ENCODE peak calls at places on chromosome 7, in ten cellular contexts. G is OCI-LY7; Q is CD8-positive, alpha-beta T cell; N is stomach; B is neural progenitor cell; J is upper lobe of right lung; T is endodermal cell; V is brain microvascular endothelial cell; Y is CD4-positive, alpha-beta memory T cell; K is lung. U is an unnamed sample.

GRCh38 chr7:124843336-124843735 is 77.7 kb upstream of the GPR37 start:
- DNase-seq in G (no peak), Q (no peak), N (no peak), B (no peak), J (no peak), T (no peak), V (no peak), Y (no peak), K (no peak), U (no peak)

GRCh38 chr7:47478017-47478344 is 103.9 kb downstream of the TNS3 start:
- DNase-seq in G (no peak), Q (no peak), N (no peak), B (no peak), J (peak; percentile 90), T (no peak), V (no peak), Y (no peak), K (no peak), U (no peak)

GRCh38 chr7:31007634-31008033 is 43.9 kb downstream of the GHRHR start:
- DNase-seq in G (no peak), Q (no peak), N (no peak), B (no peak), J (no peak), T (no peak), V (no peak), Y (no peak), K (no peak), U (no peak)

GRCh38 chr7:8205572-8205971 is 56.4 kb downstream of the ICA1 start:
- DNase-seq in G (no peak), Q (no peak), N (no peak), B (no peak), J (no peak), T (no peak), V (no peak), Y (no peak), K (no peak), U (no peak)

GRCh38 chr7:602341-603141 is 82.9 kb upstream of the PDGFA start:
- DNase-seq in G (no peak), Q (no peak), N (no peak), B (no peak), J (peak; percentile 85), T (peak; percentile 59), V (no peak), Y (no peak), K (no peak), U (no peak)

GRCh38 chr7:155002411-155003214 is at the start of gene PAXIP1:
- DNase-seq in G (peak; percentile 76), Q (peak; percentile 17), N (peak; percentile 50), B (peak; percentile 92), J (peak; percentile 76), T (peak; percentile 79), V (no peak), Y (peak; percentile 83), K (no peak), U (no peak)

GRCh38 chr7:71454981-71455380 is 323.0 kb downstream of the GALNT17 start:
- DNase-seq in G (no peak), Q (no peak), N (no peak), B (no peak), J (no peak), T (no peak), V (no peak), Y (no peak), K (no peak), U (no peak)

GRCh38 chr7:66198461-66198860 is 6.7 kb upstream of the TPST1 start:
- DNase-seq in G (no peak), Q (no peak), N (no peak), B (no peak), J (no peak), T (peak; percentile 50), V (no peak), Y (no peak), K (no peak), U (no peak)

GRCh38 chr7:158275711-158276413 is 311.8 kb downstream of the PTPRN2 start:
- DNase-seq in G (no peak), Q (no peak), N (no peak), B (no peak), J (peak; percentile 42), T (no peak), V (no peak), Y (no peak), K (no peak), U (no peak)

GRCh38 chr7:73628504-73628903 is 4.2 kb upstream of the MLXIPL start:
- DNase-seq in G (no peak), Q (no peak), N (no peak), B (no peak), J (no peak), T (no peak), V (no peak), Y (no peak), K (no peak), U (no peak)

GRCh38 chr7:95755277-95755934 is 16.9 kb upstream of the DYNC1I1 start:
- DNase-seq in G (no peak), Q (no peak), N (no peak), B (no peak), J (no peak), T (no peak), V (no peak), Y (no peak), K (no peak), U (no peak)

GRCh38 chr7:100835903-100836811 is 8.8 kb upstream of the EPHB4 start:
- DNase-seq in G (no peak), Q (no peak), N (peak; percentile 64), B (peak; percentile 94), J (peak; percentile 80), T (peak; percentile 96), V (no peak), Y (no peak), K (no peak), U (no peak)

GRCh38 chr7:26343320-26343832 is 51.7 kb downstream of the SNX10 start:
- DNase-seq in G (no peak), Q (no peak), N (no peak), B (no peak), J (no peak), T (no peak), V (no peak), Y (no peak), K (no peak), U (no peak)

GRCh38 chr7:16637279-16637795 is 8.2 kb downstream of the ANKMY2 start:
- DNase-seq in G (no peak), Q (no peak), N (no peak), B (no peak), J (no peak), T (no peak), V (no peak), Y (no peak), K (no peak), U (no peak)

GRCh38 chr7:2107386-2108085 is 125.2 kb downstream of the MAD1L1 start:
- DNase-seq in G (no peak), Q (no peak), N (no peak), B (no peak), J (no peak), T (no peak), V (peak; percentile 18), Y (no peak), K (no peak), U (no peak)

GRCh38 chr7:2105917-2106316 is 126.8 kb downstream of the MAD1L1 start:
- DNase-seq in G (peak; percentile 16), Q (no peak), N (no peak), B (no peak), J (no peak), T (peak; percentile 86), V (no peak), Y (no peak), K (no peak), U (no peak)

GRCh38 chr7:2105280-2105679 is 127.5 kb downstream of the MAD1L1 start:
- DNase-seq in G (no peak), Q (no peak), N (no peak), B (no peak), J (no peak), T (no peak), V (no peak), Y (no peak), K (no peak), U (no peak)

GRCh38 chr7:2106506-2106905 is 126.2 kb downstream of the MAD1L1 start:
- DNase-seq in G (no peak), Q (no peak), N (no peak), B (no peak), J (no peak), T (peak; percentile 63), V (no peak), Y (no peak), K (no peak), U (no peak)

GRCh38 chr7:2106920-2107319 is 125.8 kb downstream of the MAD1L1 start:
- DNase-seq in G (no peak), Q (no peak), N (no peak), B (peak; percentile 44), J (no peak), T (peak; percentile 72), V (peak; percentile 20), Y (no peak), K (no peak), U (no peak)
- H3K27ac ChIP-seq in G (no peak overlapping the region), Q (no peak overlapping the region), N (no peak overlapping the region), B (no peak overlapping the region), J (no peak overlapping the region), T (peak overlapping the region; percentile 97), V (no peak overlapping the region), Y (no peak overlapping the region), K (no peak overlapping the region), U (no peak overlapping the region)

GRCh38 chr7:107661081-107661864 is 645 bp downstream of the SLC26A4 start:
- DNase-seq in G (no peak), Q (no peak), N (peak; percentile 71), B (peak; percentile 81), J (peak; percentile 78), T (peak; percentile 89), V (no peak), Y (peak; percentile 30), K (peak; percentile 47), U (no peak)
- H3K36me3 ChIP-seq in G (no peaks in the 10 kb centered on the region), Q (no peaks in the 10 kb centered on the region), N (no peaks in the 10 kb centered on the region), B (no peaks in the 10 kb centered on the region), J (no peaks in the 10 kb centered on the region), T (no peaks in the 10 kb centered on the region), V (no peaks in the 10 kb centered on the region), Y (no peaks in the 10 kb centered on the region), K (no peaks in the 10 kb centered on the region), U (no peaks in the 10 kb centered on the region)

GRCh38 chr7:116540743-116541142 is 15.9 kb downstream of the CAV1 start:
- DNase-seq in G (no peak), Q (no peak), N (no peak), B (no peak), J (no peak), T (no peak), V (no peak), Y (no peak), K (no peak), U (no peak)
- H3K27ac ChIP-seq in G (no peak overlapping the region), Q (no peak overlapping the region), N (no peak overlapping the region), B (no peak overlapping the region), J (no peak overlapping the region), T (no peak overlapping the region), V (no peak overlapping the region), Y (no peak overlapping the region), K (no peak overlapping the region), U (no peak overlapping the region)

DNA sequence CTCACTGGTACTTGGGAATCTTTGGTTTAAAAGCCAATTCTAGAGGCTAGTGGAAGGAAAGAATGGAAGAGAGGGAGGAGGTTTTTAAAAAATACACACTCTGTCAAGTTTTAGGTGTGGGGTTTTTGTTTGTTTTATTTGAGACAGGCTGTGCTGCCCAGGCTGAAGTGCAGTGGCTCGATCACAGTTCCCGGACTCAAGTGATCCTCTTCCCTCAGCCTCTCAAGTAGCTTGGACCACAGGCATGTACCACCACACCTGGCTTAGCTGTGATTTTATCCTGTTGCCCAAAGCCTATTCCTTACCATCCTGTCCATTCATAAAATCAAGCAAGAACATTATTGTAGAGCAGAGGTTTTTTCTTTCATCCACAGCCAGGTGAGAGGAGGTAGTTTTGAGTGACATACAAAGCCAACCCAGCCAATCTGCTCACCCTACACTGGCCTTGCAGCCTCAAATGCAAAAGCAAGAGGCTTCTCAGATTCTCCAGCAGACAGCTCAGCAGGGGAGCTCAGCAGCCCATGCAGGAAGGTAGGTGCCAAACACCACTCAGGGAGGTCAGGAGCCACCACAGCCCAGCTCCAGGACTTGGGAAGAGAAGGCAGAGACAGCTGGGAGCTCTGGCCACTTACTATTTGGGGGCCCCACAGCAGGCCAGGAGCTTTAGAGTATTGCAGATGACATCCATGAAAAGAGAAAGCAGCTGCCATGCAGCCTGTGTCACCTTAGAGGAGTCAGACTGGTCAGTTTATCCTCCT is 65.8 kb downstream of the TMEM209 start:
- DNase-seq in G (no peak), Q (no peak), N (no peak), B (no peak), J (peak; percentile 70), T (no peak), V (no peak), Y (no peak), K (peak; percentile 77), U (no peak)
- H3K36me3 ChIP-seq in G (peaks cover 25% of the 10 kb centered on the region), Q (no peaks in the 10 kb centered on the region), N (peaks cover 4% of the 10 kb centered on the region), B (no peaks in the 10 kb centered on the region), J (peaks cover 19% of the 10 kb centered on the region), T (peaks cover 19% of the 10 kb centered on the region), V (peaks cover 8% of the 10 kb centered on the region), Y (no peaks in the 10 kb centered on the region), K (peaks cover 4% of the 10 kb centered on the region), U (peaks cover 5% of the 10 kb centered on the region)

U was measured in GM12878.